ENCODE peak calls at places on chromosomes 4 and X, in five cellular contexts. E is mammary epithelial cell, S is spleen, X is WERI-Rb-1, Z is prostate gland. W is an unnamed sample. For H3K36me3, the result is how much of the 10 kb centered on the place peaks cover.

GRCh38 chrX:7083468-7084396 is 63.8 kb upstream of the STS start:
- DNase-seq in X (no peak), E (peak), Z (no peak), S (no peak), W (peak)

GRCh38 chr4:27176400-27176799 is 315.8 kb downstream of the STIM2 start:
- DNase-seq in E (peak), X (peak), S (no peak), Z (no peak), W (no peak)

GRCh38 chr4:7148337-7148736 is 44.0 kb upstream of the SORCS2 start:
- DNase-seq in E (no peak), S (no peak), X (no peak), Z (no peak), W (no peak)

GRCh38 chr4:7909463-7909862 is 30.2 kb downstream of the AFAP1 start:
- DNase-seq in E (no peak), Z (no peak), X (no peak), S (no peak), W (no peak)

GRCh38 chr4:15779336-15779735 is 1.2 kb downstream of the CD38 start:
- DNase-seq in E (peak), S (no peak), Z (peak), X (no peak), W (peak)

GRCh38 chr4:88702780-88703179 is 5.2 kb upstream of the NAP1L5 start:
- DNase-seq in S (no peak), Z (no peak), E (no peak), X (no peak), W (no peak)

GRCh38 chrX:139077303-139078131 is 366.0 kb upstream of the FGF13 start:
- DNase-seq in S (no peak), Z (no peak), X (no peak), E (peak), W (peak)

GRCh38 chr4:31124008-31124645 is 404.0 kb downstream of the PCDH7 start:
- DNase-seq in E (no peak), Z (no peak), X (no peak), S (no peak), W (no peak)

GRCh38 chrX:14864626-14865025 is 8.2 kb downstream of the FANCB start:
- DNase-seq in E (peak), Z (no peak), S (no peak), X (no peak), W (peak)

GRCh38 chrX:103357871-103358270 is 1.6 kb downstream of the TCEAL9 start:
- DNase-seq in X (no peak), S (no peak), Z (no peak), E (no peak), W (no peak)

GRCh38 chr4:54659213-54660144 is 1.7 kb downstream of the KIT start:
- DNase-seq in S (no peak), Z (no peak), E (no peak), X (no peak), W (no peak)

GRCh38 chr4:7045553-7045952 is 2.4 kb downstream of the TADA2B start:
- DNase-seq in Z (peak), S (no peak), X (no peak), E (no peak), W (no peak)

GRCh38 chr4:37648084-37648817 is 37.9 kb downstream of the RELL1 start:
- DNase-seq in S (no peak), E (peak), X (no peak), Z (no peak), W (peak)

GRCh38 chrX:109839694-109840358 is 106.8 kb upstream of the ACSL4 start:
- DNase-seq in X (peak), Z (no peak), E (peak), S (no peak), W (no peak)

GRCh38 chrX:134502686-134503085 is 42.7 kb downstream of the HPRT1 start:
- DNase-seq in Z (no peak), E (no peak), X (no peak), S (no peak), W (no peak)

GRCh38 chrX:30666094-30666493 is 12.9 kb downstream of the GK start:
- DNase-seq in Z (no peak), S (no peak), X (no peak), E (no peak), W (no peak)

GRCh38 chrX:68807818-68808217 is 21.0 kb upstream of the EFNB1 start:
- DNase-seq in Z (no peak), E (no peak), S (no peak), X (no peak), W (no peak)

GRCh38 chrX:112688242-112688641 is 8.5 kb upstream of the LHFPL1 start:
- DNase-seq in Z (no peak), E (no peak), X (no peak), S (no peak), W (no peak)

GRCh38 chr4:140296871-140297570 is 76.4 kb upstream of the SCOC start:
- DNase-seq in S (no peak), Z (no peak), X (no peak), E (peak), W (no peak)

GRCh38 chr4:169327951-169328350 is 57.2 kb upstream of the SH3RF1 start:
- DNase-seq in X (no peak), S (no peak), Z (no peak), E (no peak), W (no peak)

GRCh38 chrX:680062-680461 is 49.5 kb downstream of the SHOX start:
- DNase-seq in E (no peak), S (no peak), X (no peak), Z (no peak), W (no peak)

DNA sequence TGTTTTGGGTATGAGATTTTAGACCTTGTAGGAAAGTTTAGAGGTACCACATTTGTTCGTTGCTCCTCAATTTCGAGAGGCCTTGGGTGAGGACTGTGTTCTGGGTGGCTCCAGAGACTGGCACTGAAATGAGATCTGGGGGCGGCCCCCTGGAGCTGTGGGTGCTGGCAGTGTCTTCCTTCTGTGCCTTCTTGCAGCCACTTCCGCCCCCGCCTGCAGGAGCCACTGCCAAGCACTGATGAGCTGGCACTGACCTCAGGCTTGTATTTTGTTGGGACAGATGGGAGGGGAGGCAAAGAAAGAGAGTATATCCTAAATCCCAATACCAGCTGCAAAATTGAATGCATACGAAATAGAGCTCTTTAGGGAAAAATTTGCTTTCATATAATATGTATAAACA is 64.5 kb upstream of the CLDN34 start:
- DNase-seq in Z (peak), X (no peak), S (no peak), E (peak), W (no peak)
- H3K36me3 ChIP-seq in Z (under half), X (under half), S (under half), E (under half), W (under half)

GRCh38 chrX:70979136-70979762 is 48.4 kb upstream of the SLC7A3 start:
- DNase-seq in X (no peak), E (peak), S (no peak), Z (no peak), W (no peak)
- TF ChIP-seq CTCF in X (peak), E (peak), S (no peak), Z (no peak), W (peak)

GRCh38 chr4:41613782-41614181 is 75.8 kb downstream of the LIMCH1 start:
- DNase-seq in S (no peak), E (no peak), Z (no peak), X (no peak), W (no peak)
- H3K4me3 ChIP-seq in S (no peak), E (no peak), Z (no peak), X (no peak), W (peak)

DNA sequence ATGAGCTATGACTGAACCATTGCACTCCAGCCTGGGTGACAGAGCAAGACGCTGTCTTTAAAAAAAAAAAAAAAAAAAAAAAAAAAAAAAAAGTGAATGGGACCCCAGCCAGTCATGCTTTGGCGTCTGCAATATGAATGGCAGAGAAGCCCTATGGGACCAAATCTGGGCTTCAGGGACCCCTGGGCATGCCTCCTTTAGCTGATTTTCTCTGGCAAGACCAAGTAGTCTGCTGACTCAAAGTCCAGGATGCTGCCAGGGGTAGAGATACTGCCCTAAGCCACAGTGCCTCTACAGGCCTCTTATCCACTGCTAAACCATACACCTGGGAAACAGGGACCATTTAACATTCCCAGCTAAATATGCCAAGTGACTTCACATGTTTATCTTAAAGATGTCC is 6.0 kb downstream of the RPS4X start:
- DNase-seq in S (no peak), E (no peak), Z (no peak), X (no peak), W (no peak)
- H3K36me3 ChIP-seq in S (under half), E (half or more), Z (under half), X (half or more), W (under half)

DNA sequence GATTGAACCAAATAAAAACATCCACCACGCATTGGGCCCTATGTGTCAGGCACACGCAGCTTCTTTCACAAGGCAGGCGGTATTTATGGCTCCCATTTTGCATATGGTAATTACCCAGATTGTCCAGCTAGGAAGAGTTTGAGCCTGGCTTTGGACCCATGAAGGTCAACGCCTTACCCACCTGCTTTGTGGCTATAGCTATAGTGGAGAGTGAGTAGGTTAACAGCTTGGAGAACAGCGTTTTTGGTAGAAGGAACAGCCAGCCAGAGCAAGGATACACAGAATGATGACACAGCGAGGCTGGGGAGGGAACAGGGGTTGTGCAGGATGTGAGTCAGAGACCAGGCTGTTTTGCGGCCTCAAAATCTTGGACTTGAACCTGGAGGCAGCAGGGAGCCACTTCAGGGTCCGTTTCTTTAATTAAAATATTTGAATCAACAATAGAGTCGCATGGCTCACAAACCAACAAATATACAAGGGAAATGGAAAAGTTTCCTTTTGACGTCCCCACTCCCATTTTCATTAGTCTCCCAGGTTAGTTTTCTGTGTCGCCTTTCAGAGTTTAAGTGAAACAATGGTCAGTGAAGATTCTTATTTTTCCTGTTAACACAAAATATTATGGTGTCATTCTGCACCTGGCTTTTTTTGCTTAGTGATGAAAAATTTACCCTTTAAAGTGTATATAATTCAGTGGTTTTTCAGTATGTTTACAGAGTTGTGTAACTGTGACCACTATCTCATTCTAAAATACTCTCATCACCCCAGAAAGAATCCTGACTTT is 118.2 kb upstream of the STX18 start:
- DNase-seq in X (no peak), S (no peak), E (peak), Z (no peak), W (peak)
- TF ChIP-seq CTCF in X (no peak), S (no peak), E (no peak), Z (no peak), W (no peak)

GRCh38 chrX:39728025-39728424 is 369.7 kb downstream of the BCOR start:
- DNase-seq in X (no peak), Z (no peak), S (no peak), E (no peak), W (no peak)

GRCh38 chrX:39729834-39730670 is 367.7 kb downstream of the BCOR start:
- DNase-seq in X (no peak), S (no peak), Z (no peak), E (no peak), W (no peak)

GRCh38 chrX:39730671-39731389 is 366.9 kb downstream of the BCOR start:
- DNase-seq in X (peak), S (peak), E (peak), Z (peak), W (peak)

GRCh38 chrX:39726810-39727209 is 370.9 kb downstream of the BCOR start:
- DNase-seq in X (peak), S (no peak), Z (no peak), E (peak), W (no peak)

GRCh38 chrX:39728852-39729587 is 368.7 kb downstream of the BCOR start:
- DNase-seq in Z (no peak), X (no peak), E (no peak), S (no peak), W (no peak)
- H3K4me3 ChIP-seq in Z (no peak), X (no peak), E (no peak), S (no peak), W (no peak)

DNA sequence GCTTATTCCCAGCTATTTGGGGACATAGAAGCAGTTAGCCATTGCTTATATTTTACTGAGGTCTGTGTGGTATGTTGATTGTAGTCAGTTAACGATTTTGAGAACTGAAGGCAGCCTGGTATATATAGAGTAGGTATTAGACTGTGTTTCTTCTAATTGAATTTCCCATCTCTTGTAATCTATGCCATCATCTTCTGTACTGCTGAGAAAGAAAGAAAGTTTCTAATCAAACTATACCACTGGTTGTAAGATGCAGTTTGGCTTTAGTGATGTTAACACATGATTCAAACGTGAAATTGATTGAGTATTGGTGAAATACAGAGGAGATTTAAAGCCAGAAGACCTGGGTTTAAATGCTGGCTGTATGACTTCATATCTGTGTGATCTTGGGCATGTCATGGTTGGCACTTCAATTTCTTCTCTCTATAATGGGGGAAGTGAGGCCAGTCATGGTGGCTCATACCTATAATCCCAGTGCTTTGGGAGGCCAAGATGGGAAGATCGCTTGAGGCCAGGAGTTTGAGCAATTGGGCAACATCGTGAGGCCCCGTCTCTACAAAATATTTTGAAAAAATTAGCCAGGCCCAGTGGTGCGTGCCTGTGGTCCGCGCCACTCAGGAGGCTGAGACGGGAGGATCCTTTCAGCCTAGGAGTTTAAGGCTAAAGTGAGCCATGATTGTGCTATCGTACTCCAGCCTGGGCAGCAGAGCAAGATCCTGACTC is 11.6 kb downstream of the HTT start:
- DNase-seq in E (no peak), X (no peak), Z (no peak), S (no peak), W (no peak)
- H3K36me3 ChIP-seq in E (under half), X (under half), Z (under half), S (under half), W (under half)

GRCh38 chr4:125316391-125316780 is 1.6 kb downstream of the FAT4 start:
- DNase-seq in E (no peak), S (peak), X (peak), Z (peak), W (no peak)

GRCh38 chr4:125316781-125317525 is 2.2 kb downstream of the FAT4 start:
- DNase-seq in S (peak), X (peak), E (peak), Z (no peak), W (no peak)

GRCh38 chr4:125315571-125316390 is 1.0 kb downstream of the FAT4 start:
- DNase-seq in S (peak), E (peak), Z (peak), X (peak), W (no peak)

GRCh38 chr4:125319311-125319710 is 4.6 kb downstream of the FAT4 start:
- DNase-seq in E (no peak), Z (no peak), S (no peak), X (no peak), W (no peak)

GRCh38 chr4:125317526-125317880 is 2.7 kb downstream of the FAT4 start:
- DNase-seq in S (peak), E (peak), Z (no peak), X (peak), W (no peak)
- TF ChIP-seq CTCF in S (no peak), E (peak), Z (peak), X (peak), W (peak)

DNA sequence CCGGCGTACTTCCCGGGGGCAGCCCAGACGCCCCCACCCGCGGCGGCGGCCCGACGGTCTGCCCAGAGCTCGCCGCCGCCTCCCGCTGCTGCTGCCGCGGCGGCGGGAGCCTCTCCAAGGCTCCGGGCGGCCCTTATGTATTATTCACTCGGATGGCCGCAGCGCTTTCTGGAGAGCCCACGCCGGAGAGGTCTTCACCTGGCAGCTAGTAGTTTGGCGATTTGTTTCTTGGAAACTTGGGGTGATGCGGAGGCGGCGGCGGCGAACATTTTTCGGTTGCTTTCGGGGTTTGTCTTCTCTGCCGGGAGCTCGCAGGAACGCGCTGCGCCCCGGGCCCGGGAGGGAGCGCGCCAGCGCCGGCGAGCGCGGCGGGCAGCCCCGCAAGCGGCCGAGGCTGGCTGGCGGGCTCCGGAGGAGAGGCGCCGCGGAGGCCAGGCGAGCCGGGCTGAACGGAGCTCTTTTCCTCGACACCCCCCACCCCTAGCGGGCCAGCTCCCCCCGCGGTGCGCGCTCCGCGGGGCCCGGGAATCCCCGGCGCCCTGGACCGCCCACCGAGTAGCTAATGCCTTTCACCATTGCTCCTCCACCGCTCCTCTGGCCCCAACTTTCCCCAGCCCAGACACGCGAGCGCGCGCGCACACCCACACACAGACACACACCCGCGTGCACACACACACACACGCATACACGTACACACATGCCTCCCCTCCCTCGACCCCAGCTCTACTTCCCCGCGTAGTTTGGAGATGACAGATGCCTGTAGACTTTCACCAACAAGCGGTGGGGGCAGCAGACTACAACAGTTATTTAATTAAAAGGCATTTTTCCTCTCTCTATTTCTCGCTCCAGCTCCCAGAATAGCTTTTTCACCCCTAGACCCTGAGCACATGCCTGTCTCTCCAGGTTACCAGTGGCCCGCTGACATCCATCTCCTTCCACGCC is 113.4 kb downstream of the DHX15 start:
- DNase-seq in Z (peak), S (no peak), X (peak), E (peak), W (no peak)
- H3K4me3 ChIP-seq in Z (peak), S (peak), X (peak), E (peak), W (peak)

W was measured in BJ.